ENCODE peak calls at places on chromosomes 11 and 22, in four cellular contexts. One of them, this sample, is unnamed.

GRCh38 chr22:47345025-47345424 is 582.6 kb downstream of the TBC1D22A start:
- DNase-seq in A549: no peak
- DNase-seq in HepG2: no peak
- DNase-seq in SK-N-SH: no peak
- DNase-seq in this sample: no peak

GRCh38 chr22:30541979-30542810 is 4.3 kb downstream of the SEC14L6 start:
- DNase-seq in A549: no peak
- DNase-seq in HepG2: no peak
- DNase-seq in SK-N-SH: no peak
- DNase-seq in this sample: no peak

GRCh38 chr22:46364341-46365165 is 29.0 kb downstream of the TRMU start:
- DNase-seq in A549: no peak
- DNase-seq in HepG2: no peak
- DNase-seq in SK-N-SH: no peak
- DNase-seq in this sample: no peak

GRCh38 chr11:9214765-9215164 is 50.4 kb downstream of the DENND5A start:
- DNase-seq in A549: no peak
- DNase-seq in HepG2: no peak
- DNase-seq in SK-N-SH: no peak
- DNase-seq in this sample: no peak

GRCh38 chr11:61899146-61899841 is 7.9 kb upstream of the FADS3 start:
- DNase-seq in A549: peak
- DNase-seq in HepG2: peak
- DNase-seq in SK-N-SH: peak
- DNase-seq in this sample: peak

GRCh38 chr11:86676533-86677154 is 4.2 kb upstream of the ME3 start:
- DNase-seq in A549: no peak
- DNase-seq in HepG2: peak
- DNase-seq in SK-N-SH: peak
- DNase-seq in this sample: no peak

GRCh38 chr22:22752556-22753477 is 108.4 kb downstream of the GGTLC2 start:
- DNase-seq in A549: no peak
- DNase-seq in HepG2: no peak
- DNase-seq in SK-N-SH: no peak
- DNase-seq in this sample: no peak

GRCh38 chr11:102047305-102047924 is at the start of gene CFAP300:
- DNase-seq in A549: peak
- DNase-seq in HepG2: no peak
- DNase-seq in SK-N-SH: peak
- DNase-seq in this sample: no peak

GRCh38 chr22:36324414-36324813 is 63.4 kb downstream of the MYH9 start:
- DNase-seq in A549: no peak
- DNase-seq in HepG2: no peak
- DNase-seq in SK-N-SH: no peak
- DNase-seq in this sample: no peak

GRCh38 chr22:36322602-36322915 is 65.2 kb downstream of the MYH9 start:
- DNase-seq in A549: no peak
- DNase-seq in HepG2: no peak
- DNase-seq in SK-N-SH: no peak
- DNase-seq in this sample: no peak

GRCh38 chr22:36321797-36322601 is 65.8 kb downstream of the MYH9 start:
- DNase-seq in A549: no peak
- DNase-seq in HepG2: no peak
- DNase-seq in SK-N-SH: no peak
- DNase-seq in this sample: no peak

GRCh38 chr22:36323855-36324331 is 63.9 kb downstream of the MYH9 start:
- DNase-seq in A549: no peak
- DNase-seq in HepG2: no peak
- DNase-seq in SK-N-SH: no peak
- DNase-seq in this sample: no peak

GRCh38 chr22:36323182-36323854 is 64.4 kb downstream of the MYH9 start:
- DNase-seq in A549: no peak
- DNase-seq in HepG2: no peak
- DNase-seq in SK-N-SH: no peak
- DNase-seq in this sample: no peak
- TF ChIP-seq EP300 in A549: no peak
- TF ChIP-seq EP300 in HepG2: no peak
- TF ChIP-seq EP300 in SK-N-SH: no peak
- TF ChIP-seq EP300 in this sample: no peak

GRCh38 chr22:38471237-38471636 is 3.3 kb downstream of the KDELR3 start:
- DNase-seq in A549: no peak
- DNase-seq in HepG2: no peak
- DNase-seq in SK-N-SH: no peak
- DNase-seq in this sample: no peak
- TF ChIP-seq PBX3 in A549: no peak
- TF ChIP-seq PBX3 in HepG2: no peak
- TF ChIP-seq PBX3 in SK-N-SH: no peak
- TF ChIP-seq PBX3 in this sample: no peak

DNA sequence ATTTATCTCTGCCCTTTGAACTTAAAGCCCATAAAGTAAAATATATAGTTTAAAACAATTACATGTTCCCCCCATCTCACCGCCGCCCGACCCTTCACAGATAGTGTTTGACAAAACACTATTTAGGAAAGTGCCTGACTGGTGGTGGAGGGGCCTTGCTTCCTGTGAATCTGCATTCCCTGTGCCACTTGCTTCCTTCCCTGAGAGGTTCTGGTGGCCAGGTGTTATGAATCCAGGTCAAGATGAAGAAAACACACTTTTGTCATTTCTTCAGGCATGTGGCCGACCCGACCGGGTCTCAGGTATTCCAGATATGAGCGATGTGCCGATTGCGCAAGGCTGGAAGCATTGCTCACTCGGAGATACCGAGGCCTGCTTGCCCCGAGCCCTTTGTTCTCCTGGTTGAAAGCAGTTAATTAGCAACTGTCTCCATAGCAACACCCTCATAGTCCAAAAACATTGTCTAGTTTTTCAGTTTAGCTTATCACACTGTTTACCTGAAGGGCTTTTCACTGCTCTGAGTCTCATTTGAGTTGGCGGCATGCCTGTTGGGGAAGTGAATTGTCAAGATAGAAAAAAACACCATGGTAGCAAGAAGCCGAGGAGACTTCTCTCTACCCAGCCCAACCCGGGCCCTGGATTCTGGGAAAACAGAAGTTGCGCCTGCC is 128.3 kb downstream of the TEAD1 start:
- DNase-seq in A549: peak
- DNase-seq in HepG2: peak
- DNase-seq in SK-N-SH: no peak
- DNase-seq in this sample: no peak
- TF ChIP-seq RFX5 in A549: peak
- TF ChIP-seq RFX5 in HepG2: peak
- TF ChIP-seq RFX5 in SK-N-SH: no peak
- TF ChIP-seq RFX5 in this sample: no peak

GRCh38 chr11:57276169-57276854 is 39.3 kb upstream of the APLNR start:
- DNase-seq in A549: no peak
- DNase-seq in HepG2: no peak
- DNase-seq in SK-N-SH: no peak
- DNase-seq in this sample: no peak

GRCh38 chr11:57279131-57279530 is 42.1 kb upstream of the APLNR start:
- DNase-seq in A549: no peak
- DNase-seq in HepG2: no peak
- DNase-seq in SK-N-SH: no peak
- DNase-seq in this sample: no peak

GRCh38 chr11:57278721-57279095 is 41.7 kb upstream of the APLNR start:
- DNase-seq in A549: no peak
- DNase-seq in HepG2: no peak
- DNase-seq in SK-N-SH: no peak
- DNase-seq in this sample: no peak

GRCh38 chr11:57276857-57277505 is 39.9 kb upstream of the APLNR start:
- DNase-seq in A549: no peak
- DNase-seq in HepG2: no peak
- DNase-seq in SK-N-SH: no peak
- DNase-seq in this sample: no peak

GRCh38 chr11:57277845-57278720 is 41.0 kb upstream of the APLNR start:
- DNase-seq in A549: peak
- DNase-seq in HepG2: peak
- DNase-seq in SK-N-SH: peak
- DNase-seq in this sample: no peak
- TF ChIP-seq EP300 in A549: no peak
- TF ChIP-seq EP300 in HepG2: no peak
- TF ChIP-seq EP300 in SK-N-SH: no peak
- TF ChIP-seq EP300 in this sample: no peak

GRCh38 chr11:93986716-93987115 is 34.4 kb upstream of the HEPHL1 start:
- DNase-seq in A549: no peak
- DNase-seq in HepG2: no peak
- DNase-seq in SK-N-SH: no peak
- DNase-seq in this sample: no peak
- TF ChIP-seq PBX3 in A549: no peak
- TF ChIP-seq PBX3 in HepG2: no peak
- TF ChIP-seq PBX3 in SK-N-SH: no peak
- TF ChIP-seq PBX3 in this sample: no peak

GRCh38 chr22:17588606-17589005 is 25.3 kb downstream of the SLC25A18 start:
- DNase-seq in A549: no peak
- DNase-seq in HepG2: no peak
- DNase-seq in SK-N-SH: no peak
- DNase-seq in this sample: no peak

GRCh38 chr22:17589810-17590375 is 26.6 kb downstream of the SLC25A18 start:
- DNase-seq in A549: no peak
- DNase-seq in HepG2: no peak
- DNase-seq in SK-N-SH: no peak
- DNase-seq in this sample: no peak

GRCh38 chr22:17587631-17588030 is 24.3 kb downstream of the SLC25A18 start:
- DNase-seq in A549: no peak
- DNase-seq in HepG2: no peak
- DNase-seq in SK-N-SH: no peak
- DNase-seq in this sample: no peak

GRCh38 chr22:17592201-17592600 is 28.9 kb downstream of the SLC25A18 start:
- DNase-seq in A549: no peak
- DNase-seq in HepG2: no peak
- DNase-seq in SK-N-SH: no peak
- DNase-seq in this sample: no peak

GRCh38 chr22:17590586-17590985 is 27.3 kb downstream of the SLC25A18 start:
- DNase-seq in A549: no peak
- DNase-seq in HepG2: no peak
- DNase-seq in SK-N-SH: no peak
- DNase-seq in this sample: no peak
- TF ChIP-seq RFX5 in A549: no peak
- TF ChIP-seq RFX5 in HepG2: no peak
- TF ChIP-seq RFX5 in SK-N-SH: no peak
- TF ChIP-seq RFX5 in this sample: no peak

GRCh38 chr22:43669190-43669589 is 142.9 kb downstream of the EFCAB6 start:
- DNase-seq in A549: no peak
- DNase-seq in HepG2: no peak
- DNase-seq in SK-N-SH: no peak
- DNase-seq in this sample: no peak
- TF ChIP-seq EP300 in A549: no peak
- TF ChIP-seq EP300 in HepG2: no peak
- TF ChIP-seq EP300 in SK-N-SH: no peak
- TF ChIP-seq EP300 in this sample: no peak

DNA sequence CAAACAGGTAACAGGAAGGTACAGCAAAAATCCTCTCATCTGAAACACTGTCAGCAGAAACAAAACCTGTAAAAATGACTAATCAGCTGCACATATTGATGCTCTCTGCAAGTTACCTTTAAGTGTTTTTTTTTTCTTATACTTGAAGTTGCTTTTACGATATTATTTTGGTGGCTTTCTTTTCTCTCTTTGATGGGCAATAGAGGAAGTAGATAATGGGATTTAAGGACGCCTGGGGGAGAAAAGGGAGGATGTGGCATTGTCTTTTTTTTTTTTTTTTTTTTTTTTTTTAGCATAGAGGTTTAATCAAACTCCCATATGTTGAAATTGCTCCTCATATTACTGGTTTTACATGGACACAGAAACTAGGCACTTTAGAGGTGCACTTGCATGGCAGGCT is 11.4 kb upstream of the ADSL start:
- DNase-seq in A549: no peak
- DNase-seq in HepG2: no peak
- DNase-seq in SK-N-SH: peak
- DNase-seq in this sample: no peak
- TF ChIP-seq PBX3 in A549: no peak
- TF ChIP-seq PBX3 in HepG2: no peak
- TF ChIP-seq PBX3 in SK-N-SH: no peak
- TF ChIP-seq PBX3 in this sample: no peak

DNA sequence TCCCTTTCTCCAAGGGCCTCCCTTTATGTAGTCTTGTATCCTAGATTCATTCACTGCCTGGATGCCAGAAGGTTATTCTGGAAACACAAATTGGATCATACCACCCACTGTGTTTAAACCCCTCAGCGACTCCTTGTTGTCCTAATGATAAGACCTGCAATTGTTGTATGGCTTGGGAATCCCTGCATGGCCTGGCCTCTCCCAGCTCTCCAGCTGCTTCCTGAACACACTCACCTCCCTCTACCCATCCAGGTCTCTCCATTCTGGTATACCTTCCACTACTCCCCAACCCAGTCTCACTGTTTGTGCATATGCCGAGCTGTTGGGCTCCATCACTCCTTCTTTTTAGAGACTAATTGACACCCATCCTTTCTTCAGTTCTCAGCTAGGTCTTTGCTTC is 124.3 kb upstream of the ALX4 start:
- DNase-seq in A549: no peak
- DNase-seq in HepG2: no peak
- DNase-seq in SK-N-SH: no peak
- DNase-seq in this sample: no peak
- TF ChIP-seq RFX5 in A549: no peak
- TF ChIP-seq RFX5 in HepG2: no peak
- TF ChIP-seq RFX5 in SK-N-SH: no peak
- TF ChIP-seq RFX5 in this sample: no peak